ENCODE peak calls at places on chromosomes 5 and 9, in eight cellular contexts. One of them, this sample, is unnamed.
A peak's percentile ranks its signal among the peaks of the same experiment; 100 is the strongest.

GRCh38 chr5:171588790-171589189 is 169.3 kb downstream of the FGF18 start:
- DNase-seq in NCI-H2029 treated with DMSO at 0.1 percent for 48 hours: no peak
- DNase-seq in fibroblast of lung: no peak
- DNase-seq in naive B cell: no peak
- DNase-seq in pons: no peak
- DNase-seq in head of caudate nucleus: no peak
- DNase-seq in stimulated activated CD4-positive, alpha-beta T cell treated with anti-CD3 and anti-CD28 coated beads, Interleukin-12 subunit alpha, Interleukin-12 subunit beta, amount 100 ng/mL, for 4 hours: no peak
- DNase-seq in RPMI7951: no peak
- DNase-seq in this sample: no peak

GRCh38 chr5:153352685-153353219 is 137.7 kb upstream of the GRIA1 start:
- DNase-seq in NCI-H2029 treated with DMSO at 0.1 percent for 48 hours: no peak
- DNase-seq in fibroblast of lung: no peak
- DNase-seq in naive B cell: no peak
- DNase-seq in pons: no peak
- DNase-seq in head of caudate nucleus: peak; percentile 70
- DNase-seq in stimulated activated CD4-positive, alpha-beta T cell treated with anti-CD3 and anti-CD28 coated beads, Interleukin-12 subunit alpha, Interleukin-12 subunit beta, amount 100 ng/mL, for 4 hours: peak; percentile 1
- DNase-seq in RPMI7951: no peak
- DNase-seq in this sample: no peak

GRCh38 chr9:127937046-127937382 is 640 bp downstream of the DPM2 start:
- DNase-seq in NCI-H2029 treated with DMSO at 0.1 percent for 48 hours: no peak
- DNase-seq in fibroblast of lung: no peak
- DNase-seq in naive B cell: no peak
- DNase-seq in pons: no peak
- DNase-seq in head of caudate nucleus: no peak
- DNase-seq in stimulated activated CD4-positive, alpha-beta T cell treated with anti-CD3 and anti-CD28 coated beads, Interleukin-12 subunit alpha, Interleukin-12 subunit beta, amount 100 ng/mL, for 4 hours: no peak
- DNase-seq in RPMI7951: no peak
- DNase-seq in this sample: no peak

GRCh38 chr9:109082091-109082620 is 37.6 kb downstream of the TMEM245 start:
- DNase-seq in NCI-H2029 treated with DMSO at 0.1 percent for 48 hours: no peak
- DNase-seq in fibroblast of lung: no peak
- DNase-seq in naive B cell: no peak
- DNase-seq in pons: no peak
- DNase-seq in head of caudate nucleus: no peak
- DNase-seq in stimulated activated CD4-positive, alpha-beta T cell treated with anti-CD3 and anti-CD28 coated beads, Interleukin-12 subunit alpha, Interleukin-12 subunit beta, amount 100 ng/mL, for 4 hours: no peak
- DNase-seq in RPMI7951: no peak
- DNase-seq in this sample: no peak

GRCh38 chr9:94757158-94757557 is 30.7 kb downstream of the AOPEP start:
- DNase-seq in NCI-H2029 treated with DMSO at 0.1 percent for 48 hours: no peak
- DNase-seq in fibroblast of lung: no peak
- DNase-seq in naive B cell: no peak
- DNase-seq in pons: no peak
- DNase-seq in head of caudate nucleus: no peak
- DNase-seq in stimulated activated CD4-positive, alpha-beta T cell treated with anti-CD3 and anti-CD28 coated beads, Interleukin-12 subunit alpha, Interleukin-12 subunit beta, amount 100 ng/mL, for 4 hours: no peak
- DNase-seq in RPMI7951: peak; percentile 71
- DNase-seq in this sample: no peak

GRCh38 chr5:146731909-146732659 is 146.5 kb downstream of the PPP2R2B start:
- DNase-seq in NCI-H2029 treated with DMSO at 0.1 percent for 48 hours: no peak
- DNase-seq in fibroblast of lung: peak; percentile 83
- DNase-seq in naive B cell: no peak
- DNase-seq in pons: no peak
- DNase-seq in head of caudate nucleus: no peak
- DNase-seq in stimulated activated CD4-positive, alpha-beta T cell treated with anti-CD3 and anti-CD28 coated beads, Interleukin-12 subunit alpha, Interleukin-12 subunit beta, amount 100 ng/mL, for 4 hours: no peak
- DNase-seq in RPMI7951: peak; percentile 87
- DNase-seq in this sample: no peak

GRCh38 chr5:135477594-135477993 is 25.4 kb upstream of the TIFAB start:
- DNase-seq in NCI-H2029 treated with DMSO at 0.1 percent for 48 hours: no peak
- DNase-seq in fibroblast of lung: no peak
- DNase-seq in naive B cell: no peak
- DNase-seq in pons: no peak
- DNase-seq in head of caudate nucleus: no peak
- DNase-seq in stimulated activated CD4-positive, alpha-beta T cell treated with anti-CD3 and anti-CD28 coated beads, Interleukin-12 subunit alpha, Interleukin-12 subunit beta, amount 100 ng/mL, for 4 hours: no peak
- DNase-seq in RPMI7951: no peak
- DNase-seq in this sample: no peak

GRCh38 chr9:89379508-89380115 is 61.3 kb downstream of the SECISBP2 start:
- DNase-seq in NCI-H2029 treated with DMSO at 0.1 percent for 48 hours: no peak
- DNase-seq in fibroblast of lung: no peak
- DNase-seq in naive B cell: no peak
- DNase-seq in pons: peak; percentile 50
- DNase-seq in head of caudate nucleus: no peak
- DNase-seq in stimulated activated CD4-positive, alpha-beta T cell treated with anti-CD3 and anti-CD28 coated beads, Interleukin-12 subunit alpha, Interleukin-12 subunit beta, amount 100 ng/mL, for 4 hours: no peak
- DNase-seq in RPMI7951: no peak
- DNase-seq in this sample: no peak

GRCh38 chr9:114429488-114429887 is 41.7 kb upstream of the AKNA start:
- DNase-seq in NCI-H2029 treated with DMSO at 0.1 percent for 48 hours: peak; percentile 39
- DNase-seq in fibroblast of lung: no peak
- DNase-seq in naive B cell: no peak
- DNase-seq in pons: no peak
- DNase-seq in head of caudate nucleus: no peak
- DNase-seq in stimulated activated CD4-positive, alpha-beta T cell treated with anti-CD3 and anti-CD28 coated beads, Interleukin-12 subunit alpha, Interleukin-12 subunit beta, amount 100 ng/mL, for 4 hours: no peak
- DNase-seq in RPMI7951: no peak
- DNase-seq in this sample: no peak

GRCh38 chr5:8843766-8844165 is 702.1 kb downstream of the SEMA5A start:
- DNase-seq in NCI-H2029 treated with DMSO at 0.1 percent for 48 hours: no peak
- DNase-seq in fibroblast of lung: peak; percentile 89
- DNase-seq in naive B cell: no peak
- DNase-seq in pons: peak; percentile 62
- DNase-seq in head of caudate nucleus: peak; percentile 56
- DNase-seq in stimulated activated CD4-positive, alpha-beta T cell treated with anti-CD3 and anti-CD28 coated beads, Interleukin-12 subunit alpha, Interleukin-12 subunit beta, amount 100 ng/mL, for 4 hours: no peak
- DNase-seq in RPMI7951: peak; percentile 83
- DNase-seq in this sample: no peak